ENCODE peak calls at places on chromosomes 1 and 21, in seven cellular contexts. H is HCT116, X is SK-N-SH, D is GM12878, F is H1, Q is K562, Y is HepG2. E is an unnamed sample.

GRCh38 chr1:166395729-166396128 is 228.9 kb upstream of the FAM78B start:
- DNase-seq in H (no peak), X (no peak), D (no peak), F (no peak), Q (no peak), Y (no peak), E (no peak)

GRCh38 chr1:157512036-157512969 is 40.0 kb downstream of the FCRL5 start:
- DNase-seq in H (no peak), X (no peak), D (peak), F (no peak), Q (no peak), Y (no peak), E (no peak)

GRCh38 chr21:30880914-30881313 is 466 bp downstream of the KRTAP11-1 start:
- DNase-seq in H (no peak), X (no peak), D (no peak), F (no peak), Q (no peak), Y (no peak), E (no peak)

GRCh38 chr21:33587792-33588484 is 546 bp downstream of the DONSON start:
- DNase-seq in H (no peak), X (no peak), D (no peak), F (no peak), Q (peak), Y (no peak), E (peak)

GRCh38 chr1:211517006-211517405 is 25.0 kb upstream of the RD3 start:
- DNase-seq in H (no peak), X (no peak), D (no peak), F (no peak), Q (no peak), Y (peak), E (no peak)

GRCh38 chr1:98761238-98761637 is 99.7 kb downstream of the SNX7 start:
- DNase-seq in H (no peak), X (no peak), D (no peak), F (no peak), Q (no peak), Y (peak), E (no peak)

GRCh38 chr1:176897350-176898236 is 266.9 kb downstream of the ASTN1 start:
- DNase-seq in H (peak), X (peak), D (no peak), F (peak), Q (peak), Y (peak), E (peak)

GRCh38 chr1:229205854-229206253 is 65.1 kb upstream of the RAB4A start:
- DNase-seq in H (no peak), X (no peak), D (no peak), F (peak), Q (no peak), Y (no peak), E (no peak)

GRCh38 chr1:206808615-206809014 is 36.3 kb upstream of the IL10 start:
- DNase-seq in H (no peak), X (no peak), D (no peak), F (no peak), Q (peak), Y (peak), E (peak)

GRCh38 chr1:26771643-26772321 is 16.0 kb upstream of the PIGV start:
- DNase-seq in H (peak), X (no peak), D (no peak), F (no peak), Q (peak), Y (peak), E (no peak)

GRCh38 chr1:182955596-182956588 is 2.9 kb upstream of the SHCBP1L start:
- DNase-seq in H (no peak), X (no peak), D (no peak), F (no peak), Q (no peak), Y (no peak), E (no peak)

GRCh38 chr1:89464008-89464407 is 60.6 kb upstream of the LRRC8B start:
- DNase-seq in H (no peak), X (no peak), D (no peak), F (no peak), Q (no peak), Y (no peak), E (no peak)

GRCh38 chr21:44288251-44289110 is 2.8 kb downstream of the AIRE start:
- DNase-seq in H (no peak), X (no peak), D (no peak), F (no peak), Q (no peak), Y (no peak), E (no peak)
- TF ChIP-seq JUND in H (no peak), X (no peak), D (no peak), F (no peak), Q (no peak), Y (no peak), E (no peak)

GRCh38 chr1:22110016-22110415 is 32.9 kb downstream of the WNT4 start:
- DNase-seq in H (no peak), X (no peak), D (no peak), F (no peak), Q (no peak), Y (no peak), E (no peak)

GRCh38 chr1:22105611-22106207 is 37.2 kb downstream of the WNT4 start:
- DNase-seq in H (peak), X (peak), D (no peak), F (no peak), Q (peak), Y (peak), E (peak)

GRCh38 chr1:22111115-22111514 is 31.8 kb downstream of the WNT4 start:
- DNase-seq in H (no peak), X (no peak), D (no peak), F (no peak), Q (peak), Y (no peak), E (no peak)

GRCh38 chr1:22107126-22107525 is 35.8 kb downstream of the WNT4 start:
- DNase-seq in H (no peak), X (no peak), D (no peak), F (no peak), Q (no peak), Y (no peak), E (no peak)

DNA sequence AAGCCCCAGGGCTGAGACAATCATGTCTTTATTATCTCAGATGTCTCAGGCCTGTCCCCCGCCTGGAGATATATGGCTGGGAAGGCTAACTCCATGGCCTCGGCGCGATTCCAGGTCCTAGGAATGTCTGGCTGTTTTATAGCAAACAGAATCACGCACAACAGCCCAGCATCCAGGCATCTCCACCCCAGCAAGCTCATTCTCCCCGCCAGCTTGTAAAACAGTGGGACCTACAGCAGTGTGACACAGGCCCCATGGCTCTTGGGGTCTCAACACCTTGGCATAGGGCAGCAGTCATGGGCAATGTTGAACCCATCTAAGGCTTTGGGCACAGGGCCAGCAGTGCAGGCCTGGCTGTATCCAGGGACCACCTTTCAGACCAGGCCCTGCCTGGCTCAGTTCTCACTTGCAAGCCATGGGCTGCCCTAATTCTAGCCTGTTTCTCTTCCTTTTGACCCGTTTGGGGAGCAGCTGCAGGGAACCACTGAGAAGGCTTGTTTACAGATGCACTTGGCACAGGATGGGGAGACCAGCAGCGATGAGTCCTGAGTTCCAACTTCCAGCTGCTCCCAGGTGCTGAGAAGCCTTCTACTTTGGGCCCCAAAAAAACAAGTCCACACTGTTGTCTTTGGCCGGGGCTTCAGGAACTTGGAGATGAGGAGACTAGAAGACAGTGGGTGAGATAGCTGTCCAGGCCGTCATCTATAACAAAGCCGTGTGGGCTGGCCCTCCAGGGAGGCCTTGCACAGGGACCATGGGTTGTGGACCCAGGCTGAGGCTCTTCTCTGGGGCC is 34.4 kb downstream of the WNT4 start:
- DNase-seq in H (no peak), X (peak), D (no peak), F (no peak), Q (no peak), Y (no peak), E (no peak)
- TF ChIP-seq JUND in H (no peak), X (no peak), D (no peak), F (no peak), Q (no peak), Y (no peak), E (no peak)

DNA sequence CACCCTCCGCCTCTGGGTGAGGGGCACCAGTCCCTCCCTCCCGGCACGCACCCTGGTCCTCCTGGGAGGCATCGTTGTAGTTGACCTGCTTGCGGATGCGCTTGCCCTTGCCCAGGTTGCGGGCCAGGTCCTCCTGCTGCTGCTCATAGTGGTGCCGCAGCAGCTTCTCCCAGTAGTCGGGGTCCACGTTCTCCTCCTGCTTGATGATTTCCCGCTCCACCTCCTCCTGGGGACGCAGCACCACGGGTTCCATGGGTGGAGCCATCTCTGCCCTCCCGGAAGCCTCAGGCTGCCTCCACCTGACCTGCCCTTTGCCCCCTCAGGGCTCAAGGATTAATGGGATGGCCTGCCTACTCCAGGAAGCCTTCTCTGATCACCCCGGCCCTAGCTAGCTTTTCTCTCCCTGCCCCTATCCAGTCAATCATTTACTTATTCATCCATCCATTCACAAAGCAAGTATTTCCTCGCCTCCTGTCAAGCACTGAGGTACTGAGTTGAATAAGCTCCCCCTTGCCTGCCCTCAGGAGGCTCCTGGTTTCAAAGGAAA is 53.5 kb downstream of the CHD5 start:
- DNase-seq in H (no peak), X (no peak), D (no peak), F (no peak), Q (no peak), Y (peak), E (no peak)
- TF ChIP-seq JUND in H (no peak), X (no peak), D (no peak), F (no peak), Q (no peak), Y (no peak), E (no peak)

GRCh38 chr1:212606042-212606733 is 2.4 kb upstream of the ATF3 start:
- DNase-seq in H (no peak), X (no peak), D (no peak), F (no peak), Q (no peak), Y (no peak), E (no peak)

GRCh38 chr1:212607206-212607923 is 1.2 kb upstream of the ATF3 start:
- DNase-seq in H (no peak), X (peak), D (no peak), F (peak), Q (no peak), Y (no peak), E (peak)

GRCh38 chr1:212607924-212608208 is 695 bp upstream of the ATF3 start:
- DNase-seq in H (no peak), X (no peak), D (no peak), F (no peak), Q (no peak), Y (no peak), E (no peak)

GRCh38 chr1:212605441-212605976 is 3.1 kb upstream of the ATF3 start:
- DNase-seq in H (no peak), X (no peak), D (no peak), F (no peak), Q (no peak), Y (no peak), E (peak)

DNA sequence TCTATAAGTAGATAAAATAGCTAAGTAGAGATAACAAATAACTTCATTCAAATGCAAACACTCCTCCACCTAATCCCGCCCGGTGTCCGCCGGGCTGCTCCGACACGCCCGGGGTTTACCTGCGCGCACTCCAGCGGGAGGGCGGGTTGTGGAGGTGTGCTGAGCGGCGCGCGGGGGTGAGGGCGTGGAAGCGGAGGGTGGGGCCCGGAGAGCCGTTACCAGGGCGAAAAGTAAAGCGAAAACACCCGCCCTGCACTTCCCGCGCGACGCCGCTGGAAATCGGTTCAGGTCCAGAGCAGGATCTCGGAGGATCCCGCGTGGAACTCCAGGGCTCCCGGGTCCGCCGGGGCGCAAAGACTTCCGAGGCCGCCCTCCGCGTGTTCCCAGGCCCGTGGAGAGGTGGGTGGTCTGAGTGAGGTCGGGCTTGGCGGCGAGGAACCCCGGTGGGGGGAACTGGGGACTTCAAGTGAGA is 1.8 kb upstream of the ATF3 start:
- DNase-seq in H (no peak), X (peak), D (no peak), F (no peak), Q (no peak), Y (no peak), E (peak)
- TF ChIP-seq JUND in H (no peak), X (no peak), D (no peak), F (no peak), Q (no peak), Y (no peak), E (no peak)

GRCh38 chr1:64453695-64454094 is 16.2 kb upstream of the CACHD1 start:
- DNase-seq in H (no peak), X (peak), D (no peak), F (no peak), Q (no peak), Y (no peak), E (no peak)
- TF ChIP-seq JUND in H (no peak), X (no peak), D (no peak), F (no peak), Q (no peak), Y (no peak), E (no peak)

GRCh38 chr1:109963864-109964263 is 20.7 kb upstream of the AHCYL1 start:
- DNase-seq in H (no peak), X (no peak), D (no peak), F (no peak), Q (no peak), Y (no peak), E (no peak)

GRCh38 chr1:109954180-109954579 is 30.4 kb upstream of the AHCYL1 start:
- DNase-seq in H (no peak), X (no peak), D (no peak), F (no peak), Q (no peak), Y (no peak), E (no peak)

GRCh38 chr1:109959632-109959973 is 25.0 kb upstream of the AHCYL1 start:
- DNase-seq in H (no peak), X (no peak), D (no peak), F (no peak), Q (no peak), Y (no peak), E (no peak)

GRCh38 chr1:109960745-109961094 is 23.8 kb upstream of the AHCYL1 start:
- DNase-seq in H (no peak), X (no peak), D (no peak), F (no peak), Q (no peak), Y (no peak), E (no peak)

GRCh38 chr1:109959974-109960744 is 24.4 kb upstream of the AHCYL1 start:
- DNase-seq in H (no peak), X (no peak), D (no peak), F (no peak), Q (no peak), Y (peak), E (peak)
- TF ChIP-seq JUND in H (no peak), X (no peak), D (no peak), F (no peak), Q (no peak), Y (no peak), E (no peak)

E was measured in T47D.